ENCODE peak calls at places on chromosome 16, in nine cellular contexts. V is mesothelial cell of epicardium, X is fibroblast of lung, Q is endodermal cell, I is tibial nerve, N is astrocyte of the cerebellum, A is lung, L is foreskin keratinocyte, E is sigmoid colon. G is an unnamed sample.
A peak's percentile ranks its signal among the peaks of the same experiment; 100 is the strongest.

GRCh38 chr16:48136547-48137360 is 19.0 kb downstream of the ABCC12 start:
- DNase-seq in V (no peak), I (no peak), E (no peak), N (no peak), L (no peak), Q (no peak), A (no peak), X (no peak), G (no peak)

GRCh38 chr16:72840591-72841381 is 207.1 kb downstream of the ZFHX3 start:
- DNase-seq in N (no peak), A (no peak), Q (no peak), L (no peak), V (no peak), X (peak; percentile 64), E (no peak), I (no peak), G (no peak)

GRCh38 chr16:24036614-24037013 is 200.8 kb downstream of the PRKCB start:
- DNase-seq in V (no peak), I (peak; percentile 17), L (peak; percentile 3), A (peak; percentile 32), E (no peak), X (peak; percentile 42), N (peak; percentile 4), Q (peak; percentile 79), G (peak; percentile 70)

GRCh38 chr16:6695666-6696065 is 637.0 kb upstream of the RBFOX1 start:
- DNase-seq in N (no peak), A (no peak), E (no peak), V (no peak), X (no peak), I (no peak), Q (no peak), L (no peak), G (no peak)

GRCh38 chr16:11004957-11005610 is 60.7 kb downstream of the CLEC16A start:
- DNase-seq in N (no peak), V (no peak), Q (no peak), X (peak; percentile 51), L (no peak), A (no peak), E (no peak), I (no peak), G (no peak)

GRCh38 chr16:62752837-62753236 is 716.6 kb upstream of the CDH8 start:
- DNase-seq in A (no peak), Q (no peak), X (no peak), E (no peak), N (no peak), V (no peak), L (no peak), I (no peak), G (no peak)

GRCh38 chr16:58042001-58042885 is 16.7 kb downstream of the MMP15 start:
- DNase-seq in L (no peak), E (no peak), I (no peak), V (no peak), Q (no peak), A (no peak), X (no peak), N (no peak), G (no peak)

GRCh38 chr16:16048904-16049582 is 99.6 kb downstream of the ABCC1 start:
- DNase-seq in A (no peak), L (no peak), V (no peak), Q (peak; percentile 61), N (no peak), X (no peak), E (no peak), I (no peak), G (no peak)

GRCh38 chr16:84277244-84277823 is 17.3 kb upstream of the WFDC1 start:
- DNase-seq in E (peak; percentile 80), Q (peak; percentile 92), L (no peak), A (peak; percentile 68), N (peak; percentile 13), I (peak; percentile 78), X (peak; percentile 60), V (peak; percentile 51), G (peak; percentile 80)

GRCh38 chr16:10205688-10206087 is 23.5 kb upstream of the GRIN2A start:
- DNase-seq in Q (no peak), N (no peak), V (no peak), X (no peak), A (no peak), I (no peak), E (no peak), L (no peak), G (no peak)

GRCh38 chr16:66933776-66934137 is 445 bp downstream of the CIAO2B start:
- DNase-seq in A (no peak), V (no peak), E (no peak), L (peak; percentile 42), X (no peak), Q (no peak), I (no peak), N (no peak), G (peak; percentile 58)

GRCh38 chr16:55571-56136 is 2.0 kb downstream of the SNRNP25 start:
- DNase-seq in V (no peak), X (no peak), N (no peak), L (no peak), I (no peak), E (no peak), A (no peak), Q (no peak), G (no peak)

GRCh38 chr16:65757064-65757463 is 609.4 kb upstream of the CDH5 start:
- DNase-seq in A (no peak), I (peak; percentile 9), L (no peak), E (no peak), X (no peak), N (no peak), Q (no peak), V (no peak), G (no peak)

GRCh38 chr16:3364774-3365427 is 9.2 kb downstream of the OR2C1 start:
- DNase-seq in I (peak; percentile 54), X (peak; percentile 97), L (peak; percentile 77), E (peak; percentile 94), A (peak; percentile 88), Q (peak; percentile 45), N (peak; percentile 76), V (no peak), G (peak; percentile 80)

GRCh38 chr16:13333336-13333735 is 431.9 kb downstream of the SHISA9 start:
- DNase-seq in L (no peak), V (no peak), I (no peak), X (no peak), E (no peak), A (no peak), N (no peak), Q (no peak), G (no peak)

GRCh38 chr16:70482624-70483023 is 28.2 kb downstream of the FCSK start:
- DNase-seq in V (no peak), N (no peak), I (no peak), E (no peak), X (no peak), A (no peak), L (no peak), Q (no peak), G (no peak)

GRCh38 chr16:66479661-66480264 is 52.7 kb downstream of the BEAN1 start:
- DNase-seq in N (no peak), V (no peak), A (no peak), X (no peak), E (peak; percentile 56), L (no peak), I (no peak), Q (peak; percentile 36), G (no peak)

GRCh38 chr16:68079616-68080344 is 5.4 kb upstream of the NFATC3 start:
- DNase-seq in A (peak; percentile 75), V (no peak), E (peak; percentile 84), I (peak; percentile 49), X (peak; percentile 14), L (no peak), N (no peak), Q (no peak), G (peak; percentile 70)

GRCh38 chr16:502179-502943 is 25.2 kb upstream of the CAPN15 start:
- DNase-seq in A (no peak), E (no peak), I (no peak), X (no peak), Q (no peak), N (no peak), L (peak; percentile 17), V (no peak), G (no peak)

GRCh38 chr16:13606804-13607203 is 313.1 kb upstream of the ERCC4 start:
- DNase-seq in L (no peak), I (no peak), E (no peak), N (no peak), Q (no peak), V (no peak), A (no peak), X (no peak), G (no peak)

GRCh38 chr16:48210747-48211146 is 33.4 kb upstream of the LONP2 start:
- DNase-seq in X (no peak), N (no peak), E (no peak), Q (no peak), I (no peak), L (no peak), A (no peak), V (no peak), G (no peak)

GRCh38 chr16:54430491-54431030 is 144.0 kb upstream of the IRX3 start:
- DNase-seq in Q (peak; percentile 56), L (no peak), N (peak; percentile 53), X (peak; percentile 59), A (no peak), E (no peak), V (no peak), I (no peak), G (no peak)

GRCh38 chr16:75464130-75464918 is at the start of gene TMEM170A:
- DNase-seq in X (peak; percentile 99), I (peak; percentile 99), L (peak; percentile 92), V (peak; percentile 99), N (peak; percentile 97), A (peak; percentile 99), E (peak; percentile 100), Q (peak; percentile 100), G (peak; percentile 97)
- TF ChIP-seq CTCF in X (peak; percentile 100), I (no peak), L (peak; percentile 100), V (peak; percentile 100), N (peak; percentile 100), A (peak; percentile 100), E (peak; percentile 100), Q (peak; percentile 100), G (peak; percentile 99)

DNA sequence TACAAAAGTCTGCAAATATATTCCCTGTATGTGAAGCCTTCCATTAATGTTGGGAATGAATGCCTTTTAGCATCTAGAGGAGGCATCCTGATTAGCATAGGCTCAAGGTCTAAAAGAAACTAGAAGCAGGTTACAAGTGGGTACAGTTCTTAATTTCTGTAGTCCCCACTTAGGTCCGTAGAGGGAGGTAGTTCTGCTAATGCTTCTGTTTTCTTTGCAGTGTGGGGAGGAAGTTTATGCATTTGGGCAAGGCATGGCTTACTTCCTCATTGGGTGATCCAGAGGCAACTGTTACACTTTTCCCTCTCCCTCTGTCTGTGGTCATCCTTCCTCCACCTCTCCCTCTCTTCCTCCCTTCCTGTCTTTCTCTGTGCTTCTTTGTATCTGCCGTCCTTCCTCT is 108.4 kb upstream of the ZKSCAN2 start:
- DNase-seq in V (no peak), A (no peak), N (no peak), I (no peak), L (no peak), Q (no peak), E (no peak), X (no peak), G (no peak)
- TF ChIP-seq CTCF in V (no peak), A (no peak), N (no peak), I (no peak), L (no peak), Q (peak; percentile 55), E (no peak), X (no peak), G (no peak)

GRCh38 chr16:27859020-27859419 is 204.5 kb downstream of the GSG1L start:
- DNase-seq in N (no peak), X (no peak), A (no peak), I (no peak), V (no peak), E (peak; percentile 19), Q (peak; percentile 84), L (no peak), G (no peak)
- TF ChIP-seq CTCF in N (no peak), X (no peak), A (no peak), I (no peak), V (no peak), E (no peak), Q (peak; percentile 74), L (no peak), G (no peak)

GRCh38 chr16:30934827-30935557 is 11.6 kb downstream of the FBXL19 start:
- DNase-seq in N (no peak), A (no peak), V (no peak), Q (peak; percentile 92), X (peak; percentile 45), L (no peak), E (no peak), I (peak; percentile 60), G (peak; percentile 52)
- TF ChIP-seq CTCF in N (peak; percentile 58), A (peak; percentile 2), V (peak; percentile 19), Q (peak; percentile 79), X (peak; percentile 60), L (peak; percentile 75), E (peak; percentile 16), I (peak; percentile 40), G (peak; percentile 40)